ENCODE peak calls at places on chromosome 2, in seven cellular contexts. One of them, this sample, is unnamed.

GRCh38 chr2:28080911-28081310 is 190.4 kb downstream of the BABAM2 start:
- DNase-seq in naive thymus-derived CD8-positive, alpha-beta T cell: no peak
- DNase-seq in CD4-positive, alpha-beta memory T cell: no peak
- DNase-seq in GM19239: no peak
- DNase-seq in SW480: peak
- DNase-seq in AG10803: peak
- DNase-seq in HTR-8/SVneo: peak
- DNase-seq in this sample: no peak

GRCh38 chr2:231696004-231696367 is 12.3 kb upstream of the PTMA start:
- DNase-seq in naive thymus-derived CD8-positive, alpha-beta T cell: no peak
- DNase-seq in CD4-positive, alpha-beta memory T cell: no peak
- DNase-seq in GM19239: no peak
- DNase-seq in SW480: no peak
- DNase-seq in AG10803: peak
- DNase-seq in HTR-8/SVneo: no peak
- DNase-seq in this sample: no peak

GRCh38 chr2:13884271-13884976 is 748.1 kb upstream of the LRATD1 start:
- DNase-seq in naive thymus-derived CD8-positive, alpha-beta T cell: no peak
- DNase-seq in CD4-positive, alpha-beta memory T cell: no peak
- DNase-seq in GM19239: no peak
- DNase-seq in SW480: no peak
- DNase-seq in AG10803: no peak
- DNase-seq in HTR-8/SVneo: no peak
- DNase-seq in this sample: no peak

GRCh38 chr2:29698216-29698615 is 223.2 kb downstream of the ALK start:
- DNase-seq in naive thymus-derived CD8-positive, alpha-beta T cell: no peak
- DNase-seq in CD4-positive, alpha-beta memory T cell: no peak
- DNase-seq in GM19239: no peak
- DNase-seq in SW480: peak
- DNase-seq in AG10803: no peak
- DNase-seq in HTR-8/SVneo: no peak
- DNase-seq in this sample: no peak

GRCh38 chr2:733001-733400 is 55.8 kb upstream of the TMEM18 start:
- DNase-seq in naive thymus-derived CD8-positive, alpha-beta T cell: no peak
- DNase-seq in CD4-positive, alpha-beta memory T cell: no peak
- DNase-seq in GM19239: no peak
- DNase-seq in SW480: no peak
- DNase-seq in AG10803: no peak
- DNase-seq in HTR-8/SVneo: no peak
- DNase-seq in this sample: no peak

GRCh38 chr2:10452334-10452733 is 4.2 kb upstream of the ODC1 start:
- DNase-seq in naive thymus-derived CD8-positive, alpha-beta T cell: no peak
- DNase-seq in CD4-positive, alpha-beta memory T cell: no peak
- DNase-seq in GM19239: no peak
- DNase-seq in SW480: no peak
- DNase-seq in AG10803: peak
- DNase-seq in HTR-8/SVneo: peak
- DNase-seq in this sample: no peak

GRCh38 chr2:74778381-74779371 is 55.3 kb upstream of the HK2 start:
- DNase-seq in naive thymus-derived CD8-positive, alpha-beta T cell: no peak
- DNase-seq in CD4-positive, alpha-beta memory T cell: no peak
- DNase-seq in GM19239: no peak
- DNase-seq in SW480: no peak
- DNase-seq in AG10803: peak
- DNase-seq in HTR-8/SVneo: no peak
- DNase-seq in this sample: no peak

GRCh38 chr2:111068435-111069058 is 52.2 kb upstream of the BCL2L11 start:
- DNase-seq in naive thymus-derived CD8-positive, alpha-beta T cell: no peak
- DNase-seq in CD4-positive, alpha-beta memory T cell: no peak
- DNase-seq in GM19239: no peak
- DNase-seq in SW480: no peak
- DNase-seq in AG10803: no peak
- DNase-seq in HTR-8/SVneo: no peak
- DNase-seq in this sample: no peak

GRCh38 chr2:183490930-183491329 is 366.7 kb downstream of the NUP35 start:
- DNase-seq in naive thymus-derived CD8-positive, alpha-beta T cell: no peak
- DNase-seq in CD4-positive, alpha-beta memory T cell: no peak
- DNase-seq in GM19239: no peak
- DNase-seq in SW480: no peak
- DNase-seq in AG10803: no peak
- DNase-seq in HTR-8/SVneo: no peak
- DNase-seq in this sample: no peak

This sample was measured in CD4-positive, alpha-beta T cell.